ENCODE peak calls at places on chromosomes 12 and 14, in five cellular contexts. G, D, U, T and N are unnamed samples.

GRCh38 chr12:25034676-25035075 is 85.8 kb upstream of the BCAT1 start:
- DNase-seq in G (no peak), T (no peak), D (no peak), U (no peak), N (no peak)

GRCh38 chr14:100108042-100108825 is 43.0 kb downstream of the EVL start:
- DNase-seq in U (no peak), T (peak; percentile 73), G (peak; percentile 88), D (peak; percentile 94), N (peak; percentile 69)

GRCh38 chr14:52402812-52403526 is 88.9 kb downstream of the PTGER2 start:
- DNase-seq in G (no peak), T (peak; percentile 66), U (no peak), D (no peak), N (peak; percentile 16)

GRCh38 chr14:102929349-102930137 is 7.1 kb downstream of the AMN start:
- DNase-seq in U (no peak), D (peak; percentile 79), G (no peak), T (no peak), N (no peak)

GRCh38 chr12:98847242-98847641 is 202.2 kb downstream of the APAF1 start:
- DNase-seq in U (no peak), D (no peak), T (no peak), G (no peak), N (no peak)

GRCh38 chr14:99615497-99616245 is 11.7 kb upstream of the CCDC85C start:
- DNase-seq in G (no peak), U (no peak), D (no peak), T (peak; percentile 31), N (no peak)

GRCh38 chr12:105166736-105167135 is 59.2 kb downstream of the WASHC4 start:
- DNase-seq in U (no peak), T (peak; percentile 11), G (no peak), D (no peak), N (peak; percentile 52)

GRCh38 chr14:72577521-72577920 is 316.4 kb downstream of the DPF3 start:
- DNase-seq in G (no peak), T (no peak), D (no peak), U (no peak), N (no peak)

GRCh38 chr14:91996951-91997371 is 42.9 kb downstream of the TRIP11 start:
- DNase-seq in T (peak; percentile 91), G (peak; percentile 15), U (peak; percentile 85), D (no peak), N (peak; percentile 97)

GRCh38 chr12:5280091-5280490 is 151.8 kb upstream of the NTF3 start:
- DNase-seq in D (no peak), T (no peak), U (no peak), G (no peak), N (no peak)

GRCh38 chr12:2244013-2244861 is 191.4 kb downstream of the CACNA1C start:
- DNase-seq in T (peak; percentile 92), G (no peak), U (peak; percentile 69), D (no peak), N (peak; percentile 89)

GRCh38 chr12:64452559-64453329 is 824 bp downstream of the TBK1 start:
- DNase-seq in U (peak; percentile 34), D (no peak), G (peak; percentile 46), T (peak; percentile 91), N (peak; percentile 86)

GRCh38 chr12:120993496-120993895 is 15.2 kb downstream of the HNF1A start:
- DNase-seq in U (no peak), D (peak; percentile 40), G (no peak), T (no peak), N (no peak)

GRCh38 chr12:108890208-108890607 is 10.3 kb downstream of the DAO start:
- DNase-seq in G (no peak), U (no peak), D (no peak), T (peak; percentile 11), N (no peak)

GRCh38 chr12:28966049-28966778 is 182.9 kb upstream of the FAR2 start:
- DNase-seq in G (no peak), T (peak; percentile 84), U (no peak), D (no peak), N (no peak)

GRCh38 chr12:94488449-94488848 is 28.8 kb upstream of the CEP83 start:
- DNase-seq in D (no peak), T (no peak), U (no peak), G (no peak), N (no peak)

GRCh38 chr14:75401356-75401755 is 26.5 kb upstream of the JDP2 start:
- DNase-seq in D (no peak), G (no peak), T (peak; percentile 56), U (no peak), N (peak; percentile 79)

GRCh38 chr14:49550284-49551184 is 35.6 kb downstream of the RPS29 start:
- DNase-seq in D (no peak), U (no peak), G (no peak), T (peak; percentile 52), N (no peak)

DNA sequence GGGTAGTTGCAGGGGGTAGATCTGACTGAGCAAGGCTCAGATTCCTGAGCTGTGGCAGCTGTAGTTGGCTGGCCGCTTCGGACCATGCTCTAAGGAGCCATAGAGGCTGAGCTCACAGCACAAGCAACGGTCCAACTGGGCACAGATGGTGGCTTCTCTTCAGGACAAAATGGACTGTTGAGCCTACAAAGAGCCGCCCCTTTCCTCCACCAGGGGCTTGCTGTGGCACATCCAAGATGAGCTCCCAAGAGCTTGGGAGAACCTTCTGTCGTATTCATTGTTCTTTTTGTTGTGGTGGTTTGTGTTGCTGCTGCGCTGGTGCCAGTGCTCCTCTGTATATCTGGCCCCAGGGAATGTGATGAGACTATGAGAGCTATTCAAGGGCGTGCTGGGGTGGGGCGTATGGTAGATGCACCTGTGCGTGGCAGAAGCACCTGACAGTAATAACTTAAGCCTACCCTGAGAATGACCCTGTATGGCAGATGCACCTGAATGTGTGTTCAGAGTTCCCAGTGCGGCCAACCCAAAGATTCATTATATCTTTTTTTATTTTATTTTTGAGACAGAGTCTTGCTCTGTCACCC is 17.8 kb upstream of the LGALS3 start:
- DNase-seq in G (no peak), U (no peak), D (no peak), T (no peak), N (no peak)
- TF ChIP-seq CTCF in G (no peak), U (no peak), D (no peak), T (peak; percentile 1), N (no peak)

GRCh38 chr14:34646570-34647255 is 16.8 kb upstream of the SNX6 start:
- DNase-seq in U (no peak), T (no peak), G (no peak), D (no peak), N (no peak)

GRCh38 chr14:34649344-34649743 is 19.4 kb upstream of the SNX6 start:
- DNase-seq in G (no peak), U (peak; percentile 66), T (peak; percentile 79), D (no peak), N (peak; percentile 85)

GRCh38 chr14:34655959-34656358 is 26.0 kb upstream of the SNX6 start:
- DNase-seq in D (no peak), G (no peak), U (no peak), T (no peak), N (no peak)

GRCh38 chr14:34650786-34651584 is 21.0 kb upstream of the SNX6 start:
- DNase-seq in D (no peak), U (peak; percentile 97), G (peak; percentile 85), T (peak; percentile 99), N (peak; percentile 100)
- H3K4me3 ChIP-seq in D (no peak overlapping the region), U (no peak overlapping the region), G (no peak overlapping the region), T (no peak overlapping the region), N (no peak overlapping the region)

GRCh38 chr14:29999013-29999539 is 71.4 kb upstream of the PRKD1 start:
- DNase-seq in G (no peak), D (no peak), U (no peak), T (peak; percentile 9), N (no peak)
- TF ChIP-seq CTCF in G (no peak), D (no peak), U (peak; percentile 39), T (peak; percentile 31), N (no peak)

DNA sequence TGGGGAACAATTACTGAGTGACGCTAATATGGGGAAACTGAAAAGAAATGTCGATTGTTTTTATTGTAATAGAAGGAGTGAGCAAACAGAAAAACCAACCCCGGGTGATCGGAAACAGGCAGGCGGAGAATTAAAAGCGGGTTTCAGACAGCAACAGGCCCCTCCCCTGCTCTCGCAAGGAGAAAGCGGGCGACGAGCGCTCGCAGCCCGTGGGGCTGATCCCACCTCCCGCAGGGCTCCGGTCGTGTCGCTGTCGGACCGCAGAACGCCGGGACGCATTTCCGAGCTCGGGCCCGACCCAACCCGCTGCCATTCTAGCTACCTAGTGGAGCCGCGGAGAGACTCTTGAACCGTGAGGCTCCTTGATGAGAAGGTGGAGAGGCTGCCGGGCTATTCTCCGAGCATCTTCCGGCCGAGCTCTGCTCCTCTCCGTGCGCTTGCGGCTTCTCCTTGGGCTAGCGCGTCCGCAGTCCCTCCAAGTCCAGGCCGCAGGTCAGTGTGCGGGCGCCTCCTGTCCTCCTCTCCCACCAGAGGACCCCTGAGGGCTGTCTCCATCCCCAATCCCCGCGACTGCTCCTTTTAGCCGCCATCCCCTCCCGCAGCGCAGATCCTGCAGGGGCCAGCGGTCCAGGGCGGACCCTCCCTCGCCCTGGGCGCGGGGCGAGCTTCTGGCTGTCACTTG is 4.1 kb upstream of the PAX9 start:
- DNase-seq in D (peak; percentile 73), U (no peak), T (no peak), G (no peak), N (no peak)
- H3K4me3 ChIP-seq in D (no peak overlapping the region), U (no peak overlapping the region), T (no peak overlapping the region), G (no peak overlapping the region), N (peak overlapping the region; percentile 29)

GRCh38 chr12:107760817-107761501 is at the start of gene PRDM4:
- DNase-seq in U (peak; percentile 71), G (peak; percentile 95), T (peak; percentile 92), D (peak; percentile 97), N (peak; percentile 93)
- TF ChIP-seq CTCF in U (no peak), G (peak; percentile 49), T (no peak), D (peak; percentile 35), N (no peak)